ENCODE peak calls at places on chromosomes 5 and 9, in ten cellular contexts. Q is lung, A is PC-9, D is testis, J is bronchial epithelial cell, G is MM.1S, S is upper lobe of right lung, R is left ventricle myocardium inferior, Z is psoas muscle, T is hepatocyte. Y is an unnamed sample.

GRCh38 chr5:40401965-40402364 is 277.8 kb upstream of the PTGER4 start:
- DNase-seq in R (no peak), T (no peak), D (no peak), A (peak; percentile 89), G (no peak), S (no peak), Z (no peak), Q (no peak), J (peak; percentile 86), Y (no peak)

GRCh38 chr9:114406441-114406840 is 18.7 kb upstream of the AKNA start:
- DNase-seq in Z (no peak), A (no peak), D (no peak), T (no peak), J (no peak), Q (no peak), R (no peak), S (no peak), G (no peak), Y (no peak)

GRCh38 chr5:106825379-106825778 is 845.4 kb downstream of the EFNA5 start:
- DNase-seq in Q (no peak), Z (no peak), J (peak; percentile 48), G (no peak), T (no peak), D (no peak), A (no peak), R (no peak), S (no peak), Y (no peak)

GRCh38 chr5:59485104-59485503 is 408.4 kb downstream of the PDE4D start:
- DNase-seq in D (no peak), J (no peak), R (no peak), T (no peak), G (no peak), S (no peak), Z (no peak), Q (no peak), A (no peak), Y (no peak)

GRCh38 chr5:28324174-28324573 is 1285.8 kb upstream of the CDH9 start:
- DNase-seq in Z (no peak), S (no peak), J (no peak), D (no peak), R (no peak), G (no peak), Q (no peak), T (no peak), A (no peak), Y (no peak)

GRCh38 chr5:179314606-179315355 is 30.5 kb downstream of the ADAMTS2 start:
- DNase-seq in T (no peak), A (no peak), Q (no peak), G (no peak), D (no peak), Z (peak; percentile 54), S (peak; percentile 44), R (peak; percentile 30), J (no peak), Y (no peak)

GRCh38 chr5:142910128-142910527 is 140.0 kb downstream of the ARHGAP26 start:
- DNase-seq in J (no peak), G (no peak), T (no peak), R (no peak), A (no peak), D (no peak), Q (no peak), S (no peak), Z (no peak), Y (no peak)

GRCh38 chr5:154215531-154215930 is 25.0 kb downstream of the GALNT10 start:
- DNase-seq in A (no peak), G (no peak), T (no peak), R (no peak), S (no peak), J (peak; percentile 79), Z (no peak), D (no peak), Q (no peak), Y (no peak)

GRCh38 chr9:71446499-71447411 is 321.6 kb downstream of the CEMIP2 start:
- DNase-seq in R (no peak), Q (peak; percentile 42), S (peak; percentile 68), T (peak; percentile 88), A (no peak), Z (peak; percentile 12), D (peak; percentile 73), G (peak; percentile 66), J (peak; percentile 33), Y (peak; percentile 83)

GRCh38 chr5:136235316-136235715 is 42.4 kb upstream of the SMIM32 start:
- DNase-seq in R (no peak), S (no peak), A (no peak), D (no peak), J (peak; percentile 18), G (no peak), Z (no peak), Q (no peak), T (no peak), Y (no peak)

GRCh38 chr9:97906236-97906831 is 16.0 kb downstream of the TRMO start:
- DNase-seq in R (peak; percentile 43), Z (peak; percentile 44), J (no peak), T (no peak), S (peak; percentile 67), A (no peak), Q (no peak), D (no peak), G (no peak), Y (no peak)

GRCh38 chr5:157100140-157100679 is 8.6 kb downstream of the HAVCR2 start:
- DNase-seq in J (no peak), Z (no peak), S (no peak), Q (no peak), G (no peak), T (no peak), A (peak; percentile 37), R (no peak), D (no peak), Y (no peak)

GRCh38 chr5:38936269-38936668 is 90.5 kb downstream of the OSMR start:
- DNase-seq in T (no peak), D (no peak), S (no peak), Q (no peak), G (no peak), A (no peak), Z (no peak), J (no peak), R (no peak), Y (no peak)

GRCh38 chr5:38944282-38944681 is 98.5 kb downstream of the OSMR start:
- DNase-seq in Q (no peak), G (no peak), J (no peak), S (no peak), R (no peak), T (no peak), Z (no peak), A (no peak), D (no peak), Y (no peak)

GRCh38 chr5:38940230-38940858 is 94.5 kb downstream of the OSMR start:
- DNase-seq in G (no peak), Z (no peak), S (no peak), A (no peak), D (no peak), Q (no peak), R (no peak), J (no peak), T (no peak), Y (no peak)

GRCh38 chr5:38938424-38938823 is 92.6 kb downstream of the OSMR start:
- DNase-seq in R (no peak), J (no peak), G (no peak), T (no peak), D (no peak), Q (no peak), A (no peak), S (no peak), Z (no peak), Y (no peak)

GRCh38 chr5:38941912-38942311 is 96.1 kb downstream of the OSMR start:
- DNase-seq in Z (no peak), A (no peak), Q (no peak), D (no peak), G (no peak), T (no peak), J (no peak), S (no peak), R (no peak), Y (no peak)
- H3K36me3 ChIP-seq in Z (no peaks in the 10 kb centered on the region), A (peaks cover 56% of the 10 kb centered on the region), Q (peaks cover 11% of the 10 kb centered on the region), D (no peaks in the 10 kb centered on the region), G (peaks cover 12% of the 10 kb centered on the region), T (peaks cover 7% of the 10 kb centered on the region), J (peaks cover 3% of the 10 kb centered on the region), S (peaks cover 75% of the 10 kb centered on the region), R (peaks cover 93% of the 10 kb centered on the region), Y (peaks cover 5% of the 10 kb centered on the region)

DNA sequence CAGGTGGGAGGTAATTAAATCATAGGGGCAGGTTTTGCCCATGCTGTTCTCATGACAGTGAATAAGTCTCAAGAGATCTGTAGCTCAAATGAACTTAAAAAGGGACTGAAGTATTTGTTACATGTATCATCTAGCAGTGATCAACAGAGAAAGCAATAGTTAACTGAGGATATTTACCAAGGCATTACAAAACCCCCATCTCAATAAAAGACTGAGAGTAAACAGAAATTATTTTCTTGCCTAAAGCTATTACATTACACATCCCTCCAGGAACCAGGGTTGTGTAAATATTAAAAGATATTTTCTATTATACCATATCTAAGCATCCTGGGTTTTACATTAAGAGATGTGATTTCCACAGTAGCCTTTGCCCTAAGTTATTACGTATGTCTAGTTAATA is 169.9 kb downstream of the CTNND2 start:
- DNase-seq in D (no peak), A (no peak), J (no peak), Z (no peak), R (no peak), G (no peak), Q (no peak), S (no peak), T (no peak), Y (no peak)
- H3K4me3 ChIP-seq in D (no peak overlapping the region), A (no peak overlapping the region), J (no peak overlapping the region), Z (no peak overlapping the region), R (no peak overlapping the region), G (no peak overlapping the region), Q (no peak overlapping the region), S (no peak overlapping the region), T (no peak overlapping the region), Y (no peak overlapping the region)

DNA sequence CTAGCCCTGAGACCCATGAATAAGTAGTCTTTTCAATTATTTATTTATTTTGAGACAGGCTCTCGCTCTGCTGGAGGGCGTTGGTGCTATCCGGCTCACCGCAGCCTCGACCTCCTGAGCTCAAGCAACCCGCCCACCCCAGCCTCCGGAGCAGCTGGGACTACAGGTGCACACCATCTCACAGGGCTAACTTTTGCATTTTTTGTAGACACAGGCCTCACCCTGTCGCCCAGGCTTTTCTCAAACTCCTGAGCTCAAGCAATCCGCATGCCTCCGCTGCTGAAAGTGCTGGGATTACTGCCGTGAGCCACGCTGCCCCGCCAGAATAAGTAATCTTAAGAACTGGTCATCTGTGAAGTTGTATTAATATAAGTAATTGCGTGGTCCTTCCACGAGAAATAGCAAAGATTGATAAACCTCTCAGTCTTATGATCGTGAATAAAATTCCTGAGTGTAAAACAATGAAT is 1.6 kb downstream of the ANXA2R start:
- DNase-seq in R (no peak), J (no peak), Z (no peak), S (no peak), T (no peak), G (peak; percentile 79), D (no peak), Q (no peak), A (no peak), Y (no peak)
- H3K27me3 ChIP-seq in R (peaks cover 96% of the 10 kb centered on the region), J (no peaks in the 10 kb centered on the region), Z (no peaks in the 10 kb centered on the region), S (peaks cover 28% of the 10 kb centered on the region), T (peaks cover 25% of the 10 kb centered on the region), G (no peaks in the 10 kb centered on the region), D (no peaks in the 10 kb centered on the region), Q (no peaks in the 10 kb centered on the region), A (no peaks in the 10 kb centered on the region), Y (peaks cover 99% of the 10 kb centered on the region)

DNA sequence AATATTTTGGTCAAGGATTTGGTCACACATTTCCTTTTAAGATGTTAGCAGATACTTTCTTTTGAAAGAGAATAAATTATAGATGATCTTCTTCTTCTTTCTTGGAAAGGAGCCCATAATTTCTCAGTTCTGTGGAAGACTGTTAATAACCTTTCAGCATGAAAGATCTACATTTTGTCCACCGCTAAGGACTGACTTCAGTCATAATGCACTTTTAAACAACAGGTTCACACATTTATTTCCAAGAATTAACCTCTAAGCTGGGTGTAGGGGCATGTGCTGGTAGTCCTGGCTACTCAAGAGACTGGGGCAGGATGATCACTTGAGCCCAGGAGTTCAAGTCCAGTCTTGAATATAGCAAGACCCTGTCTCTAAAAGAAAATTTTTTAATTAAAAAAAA is 93.0 kb downstream of the PRKACG start:
- DNase-seq in A (no peak), Q (no peak), T (no peak), Z (no peak), G (no peak), J (no peak), R (no peak), S (no peak), D (no peak), Y (no peak)
- H3K36me3 ChIP-seq in A (no peaks in the 10 kb centered on the region), Q (no peaks in the 10 kb centered on the region), T (no peaks in the 10 kb centered on the region), Z (no peaks in the 10 kb centered on the region), G (no peaks in the 10 kb centered on the region), J (no peaks in the 10 kb centered on the region), R (peaks cover 6% of the 10 kb centered on the region), S (no peaks in the 10 kb centered on the region), D (no peaks in the 10 kb centered on the region), Y (no peaks in the 10 kb centered on the region)